ENCODE peak calls at places on chromosomes 16 and 17, in eight cellular contexts. S, X, T, E, A, O, M and D are unnamed samples.
A peak's percentile ranks its signal among the peaks of the same experiment; 100 is the strongest.

GRCh38 chr16:67104061-67104460 is 5.7 kb upstream of the PHAF1 start:
- DNase-seq in S (no peak), X (no peak), T (no peak), E (peak; percentile 30), A (no peak), O (peak; percentile 54), M (no peak), D (no peak)

GRCh38 chr17:79532107-79532790 is 78.6 kb downstream of the RBFOX3 start:
- DNase-seq in S (no peak), X (no peak), T (no peak), E (no peak), A (no peak), O (no peak), M (peak; percentile 9), D (no peak)

GRCh38 chr17:50661795-50662391 is 27.2 kb downstream of the ABCC3 start:
- DNase-seq in S (no peak), X (peak; percentile 98), T (no peak), E (peak; percentile 88), A (no peak), O (peak; percentile 84), M (no peak), D (peak; percentile 77)

GRCh38 chr16:65069090-65069489 is 52.8 kb downstream of the CDH11 start:
- DNase-seq in S (no peak), X (no peak), T (no peak), E (peak; percentile 93), A (no peak), O (peak; percentile 75), M (no peak), D (no peak)

GRCh38 chr17:51435641-51436091 is 175.3 kb downstream of the UTP18 start:
- DNase-seq in S (peak; percentile 21), X (peak; percentile 46), T (peak; percentile 29), E (no peak), A (no peak), O (peak; percentile 24), M (no peak), D (no peak)

GRCh38 chr17:66276328-66276937 is 26.0 kb upstream of the PRKCA start:
- DNase-seq in S (no peak), X (peak; percentile 72), T (no peak), E (peak; percentile 70), A (no peak), O (peak; percentile 67), M (no peak), D (no peak)

GRCh38 chr17:45116434-45117016 is 15.8 kb downstream of the PLCD3 start:
- DNase-seq in S (no peak), X (no peak), T (no peak), E (no peak), A (no peak), O (no peak), M (no peak), D (no peak)

GRCh38 chr17:60901806-60902205 is 224.2 kb downstream of the BCAS3 start:
- DNase-seq in S (no peak), X (no peak), T (no peak), E (peak; percentile 85), A (no peak), O (peak; percentile 58), M (no peak), D (no peak)

GRCh38 chr17:80664217-80664780 is 119.7 kb downstream of the RPTOR start:
- DNase-seq in S (no peak), X (no peak), T (no peak), E (no peak), A (no peak), O (no peak), M (peak; percentile 26), D (no peak)

GRCh38 chr16:74695450-74696422 is 4.9 kb downstream of the MLKL start:
- DNase-seq in S (peak; percentile 63), X (peak; percentile 77), T (peak; percentile 63), E (peak; percentile 89), A (peak; percentile 87), O (peak; percentile 95), M (peak; percentile 85), D (peak; percentile 85)

GRCh38 chr16:89015271-89015859 is 38.4 kb upstream of the CBFA2T3 start:
- DNase-seq in S (no peak), X (no peak), T (no peak), E (no peak), A (peak; percentile 64), O (no peak), M (no peak), D (no peak)

GRCh38 chr17:77726549-77726957 is 231.9 kb upstream of the TNRC6C start:
- DNase-seq in S (no peak), X (no peak), T (no peak), E (no peak), A (no peak), O (no peak), M (no peak), D (no peak)

GRCh38 chr16:73176577-73177013 is 128.7 kb upstream of the ZFHX3 start:
- DNase-seq in S (no peak), X (peak; percentile 83), T (no peak), E (peak; percentile 89), A (no peak), O (peak; percentile 92), M (no peak), D (peak; percentile 57)

GRCh38 chr16:58582971-58583765 is 46.5 kb downstream of the CNOT1 start:
- DNase-seq in S (no peak), X (no peak), T (no peak), E (peak; percentile 39), A (no peak), O (peak; percentile 66), M (no peak), D (no peak)

GRCh38 chr16:58589311-58589890 is 40.2 kb downstream of the CNOT1 start:
- DNase-seq in S (no peak), X (no peak), T (no peak), E (no peak), A (no peak), O (no peak), M (no peak), D (no peak)

GRCh38 chr16:58584831-58585505 is 44.7 kb downstream of the CNOT1 start:
- DNase-seq in S (no peak), X (no peak), T (no peak), E (peak; percentile 18), A (no peak), O (peak; percentile 32), M (no peak), D (no peak)

GRCh38 chr16:58588406-58588805 is 41.2 kb downstream of the CNOT1 start:
- DNase-seq in S (no peak), X (no peak), T (no peak), E (no peak), A (no peak), O (no peak), M (no peak), D (no peak)

DNA sequence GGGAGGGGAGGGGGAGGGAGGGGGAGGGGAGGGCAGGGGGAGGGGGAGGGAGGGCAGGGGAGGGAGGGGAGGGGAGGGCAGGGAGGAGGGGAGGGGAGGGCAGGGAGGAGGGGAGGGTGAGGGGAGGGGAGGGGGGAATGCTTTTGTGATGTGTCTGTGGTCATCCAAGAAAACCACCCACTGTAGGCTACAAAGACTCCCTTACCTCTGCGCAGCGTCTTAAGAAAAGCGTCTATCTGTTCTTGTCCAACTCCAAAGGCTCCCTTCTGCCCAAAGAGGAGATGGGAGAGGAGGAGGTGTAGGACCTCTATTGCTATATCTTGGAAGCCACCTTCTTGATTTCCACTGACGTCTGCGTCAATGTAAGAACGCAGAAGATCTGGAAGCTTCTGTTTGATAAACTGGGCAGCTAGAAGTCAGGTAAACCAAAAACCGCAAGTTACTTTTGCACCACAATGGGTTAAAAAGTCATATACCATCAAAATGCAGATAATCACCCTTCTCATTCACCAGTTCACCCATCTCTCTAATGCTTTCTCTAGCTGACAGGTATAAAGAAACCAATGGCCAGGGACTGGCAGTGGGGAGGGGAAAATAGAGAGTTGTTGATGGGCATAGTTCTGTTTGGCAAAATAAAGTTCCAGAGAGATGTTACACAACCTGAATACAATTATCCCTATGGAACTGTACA is 43.1 kb downstream of the CNOT1 start:
- DNase-seq in S (no peak), X (no peak), T (no peak), E (no peak), A (no peak), O (no peak), M (no peak), D (no peak)
- H3K36me3 ChIP-seq in S (peaks cover 32% of the 10 kb centered on the region), X (peaks cover 50% of the 10 kb centered on the region), T (peaks cover 76% of the 10 kb centered on the region), E (peaks cover 9% of the 10 kb centered on the region), A (peaks cover 75% of the 10 kb centered on the region), O (peaks cover 76% of the 10 kb centered on the region), M (peaks cover 97% of the 10 kb centered on the region), D (no peaks in the 10 kb centered on the region)

DNA sequence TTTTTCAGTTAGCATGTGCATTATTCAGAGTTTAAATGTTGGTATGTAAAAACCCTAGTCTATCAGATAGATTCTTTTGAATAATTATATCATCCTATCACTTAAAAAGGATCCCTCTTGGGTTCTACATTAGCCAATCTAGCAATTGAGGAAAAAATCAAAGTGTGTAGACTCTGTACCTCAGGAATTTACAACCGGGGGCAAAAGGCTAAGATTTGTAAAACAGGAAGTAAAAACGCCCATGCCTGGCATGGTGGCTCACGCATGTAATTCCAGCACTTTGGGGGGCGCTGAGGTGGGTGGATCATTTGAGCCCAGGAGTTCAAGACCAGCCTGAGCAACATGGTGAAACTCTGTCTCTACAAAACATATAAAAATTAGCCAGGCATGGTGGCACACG is 58.7 kb downstream of the SLC6A4 start:
- DNase-seq in S (no peak), X (no peak), T (no peak), E (no peak), A (no peak), O (no peak), M (no peak), D (no peak)
- H3K36me3 ChIP-seq in S (peaks cover 12% of the 10 kb centered on the region), X (peaks cover 26% of the 10 kb centered on the region), T (peaks cover 21% of the 10 kb centered on the region), E (peaks cover 2% of the 10 kb centered on the region), A (peaks cover 69% of the 10 kb centered on the region), O (peaks cover 38% of the 10 kb centered on the region), M (peaks cover 78% of the 10 kb centered on the region), D (no peaks in the 10 kb centered on the region)

GRCh38 chr17:16044484-16044883 is 44.9 kb downstream of the TTC19 start:
- DNase-seq in S (no peak), X (no peak), T (no peak), E (no peak), A (no peak), O (no peak), M (no peak), D (no peak)

GRCh38 chr17:16037636-16038035 is 38.0 kb downstream of the TTC19 start:
- DNase-seq in S (no peak), X (no peak), T (no peak), E (peak; percentile 54), A (no peak), O (no peak), M (no peak), D (no peak)

GRCh38 chr17:16036261-16036660 is 36.6 kb downstream of the TTC19 start:
- DNase-seq in S (no peak), X (no peak), T (no peak), E (no peak), A (no peak), O (no peak), M (no peak), D (no peak)

GRCh38 chr17:16040710-16041251 is 41.2 kb downstream of the TTC19 start:
- DNase-seq in S (no peak), X (no peak), T (no peak), E (peak; percentile 96), A (no peak), O (peak; percentile 81), M (no peak), D (no peak)
- H3K36me3 ChIP-seq in S (peaks cover 25% of the 10 kb centered on the region), X (peaks cover 2% of the 10 kb centered on the region), T (peaks cover 75% of the 10 kb centered on the region), E (peaks cover 12% of the 10 kb centered on the region), A (peaks cover 89% of the 10 kb centered on the region), O (peaks cover 53% of the 10 kb centered on the region), M (peaks cover 99% of the 10 kb centered on the region), D (peaks cover 7% of the 10 kb centered on the region)

GRCh38 chr17:62043602-62044001 is 21.5 kb downstream of the MED13 start:
- DNase-seq in S (no peak), X (no peak), T (no peak), E (no peak), A (no peak), O (no peak), M (no peak), D (no peak)
- H3K36me3 ChIP-seq in S (peaks cover 8% of the 10 kb centered on the region), X (peaks cover 21% of the 10 kb centered on the region), T (peaks cover 8% of the 10 kb centered on the region), E (peaks cover 4% of the 10 kb centered on the region), A (peaks cover 43% of the 10 kb centered on the region), O (peaks cover 49% of the 10 kb centered on the region), M (peaks cover 86% of the 10 kb centered on the region), D (no peaks in the 10 kb centered on the region)